ENCODE peak calls at places on chromosome 13, in nine cellular contexts. Z is spleen; K is Peyer's patch; M is cardiac muscle cell; F is uterus; G is PC-3; H is SK-N-SH; E is psoas muscle; T is CD8-positive, alpha-beta T cell. P is an unnamed sample.

GRCh38 chr13:39100996-39101751 is 62.9 kb downstream of the NHLRC3 start:
- DNase-seq in Z (no peak), K (no peak), M (peak), F (no peak), G (no peak), H (no peak), E (no peak), T (no peak), P (no peak)

GRCh38 chr13:95035311-95036109 is 265.7 kb downstream of the ABCC4 start:
- DNase-seq in Z (no peak), K (no peak), M (no peak), F (no peak), G (no peak), H (no peak), E (no peak), T (no peak), P (no peak)

GRCh38 chr13:21175656-21176194 is 627 bp downstream of the SKA3 start:
- DNase-seq in Z (no peak), K (no peak), M (peak), F (no peak), G (no peak), H (peak), E (no peak), T (no peak), P (no peak)

GRCh38 chr13:98998831-98999634 is 21.2 kb upstream of the DOCK9 start:
- DNase-seq in Z (no peak), K (no peak), M (no peak), F (no peak), G (no peak), H (no peak), E (no peak), T (no peak), P (no peak)

GRCh38 chr13:75705395-75705794 is 69.3 kb downstream of the LMO7 start:
- DNase-seq in Z (no peak), K (no peak), M (peak), F (no peak), G (peak), H (no peak), E (no peak), T (no peak), P (no peak)

GRCh38 chr13:29279859-29280258 is 315.6 kb downstream of the SLC7A1 start:
- DNase-seq in Z (no peak), K (no peak), M (no peak), F (no peak), G (no peak), H (no peak), E (no peak), T (no peak), P (no peak)

GRCh38 chr13:44155422-44156293 is 218.0 kb upstream of the SERP2 start:
- DNase-seq in Z (no peak), K (peak), M (peak), F (peak), G (no peak), H (no peak), E (peak), T (no peak), P (peak)

GRCh38 chr13:76879211-76879875 is 6.9 kb downstream of the KCTD12 start:
- DNase-seq in Z (peak), K (no peak), M (peak), F (peak), G (peak), H (peak), E (peak), T (peak), P (peak)

GRCh38 chr13:31891472-31891871 is 140.1 kb upstream of the FRY start:
- DNase-seq in Z (no peak), K (no peak), M (no peak), F (no peak), G (no peak), H (no peak), E (no peak), T (no peak), P (no peak)

GRCh38 chr13:98992355-98992754 is 14.5 kb upstream of the DOCK9 start:
- DNase-seq in Z (no peak), K (no peak), M (no peak), F (no peak), G (no peak), H (no peak), E (no peak), T (no peak), P (no peak)

GRCh38 chr13:61413572-61413971 is 2.1 kb downstream of the PCDH20 start:
- DNase-seq in Z (peak), K (no peak), M (no peak), F (no peak), G (no peak), H (peak), E (peak), T (no peak), P (no peak)

GRCh38 chr13:84571264-84571663 is 689.0 kb upstream of the SLITRK1 start:
- DNase-seq in Z (no peak), K (no peak), M (no peak), F (no peak), G (no peak), H (no peak), E (no peak), T (no peak), P (no peak)

GRCh38 chr13:40170091-40170490 is 496.4 kb downstream of the FOXO1 start:
- DNase-seq in Z (no peak), K (no peak), M (no peak), F (no peak), G (no peak), H (no peak), E (no peak), T (no peak), P (no peak)

GRCh38 chr13:102460806-102461205 is 59.0 kb upstream of the FGF14 start:
- DNase-seq in Z (no peak), K (no peak), M (no peak), F (no peak), G (no peak), H (no peak), E (no peak), T (no peak), P (no peak)

GRCh38 chr13:73179906-73180305 is 121.1 kb downstream of the KLF5 start:
- DNase-seq in Z (no peak), K (no peak), M (no peak), F (no peak), G (peak), H (no peak), E (no peak), T (no peak), P (no peak)

GRCh38 chr13:53946500-53946899 is 917.9 kb downstream of the OLFM4 start:
- DNase-seq in Z (no peak), K (no peak), M (no peak), F (no peak), G (no peak), H (no peak), E (no peak), T (no peak), P (no peak)

GRCh38 chr13:111411186-111411858 is 90.9 kb downstream of the TEX29 start:
- DNase-seq in Z (no peak), K (no peak), M (no peak), F (no peak), G (no peak), H (no peak), E (no peak), T (no peak), P (no peak)
- H3K27ac ChIP-seq in Z (no peak), K (no peak), M (no peak), F (no peak), G (no peak), H (no peak), E (no peak), T (no peak), P (no peak)

GRCh38 chr13:36332986-36333385 is 13.2 kb downstream of the SPART start:
- DNase-seq in Z (no peak), K (no peak), M (peak), F (no peak), G (peak), H (no peak), E (no peak), T (no peak), P (no peak)
- H3K27ac ChIP-seq in Z (no peak), K (no peak), M (no peak), F (no peak), G (no peak), H (no peak), E (no peak), T (no peak), P (no peak)

GRCh38 chr13:37735293-37735692 is 134.3 kb downstream of the TRPC4 start:
- DNase-seq in Z (no peak), K (no peak), M (no peak), F (no peak), G (no peak), H (no peak), E (no peak), T (no peak), P (no peak)
- H3K27ac ChIP-seq in Z (no peak), K (no peak), M (no peak), F (no peak), G (no peak), H (no peak), E (no peak), T (no peak), P (no peak)

GRCh38 chr13:108218044-108218974 is at the start of gene ABHD13:
- DNase-seq in Z (peak), K (peak), M (peak), F (peak), G (peak), H (peak), E (peak), T (peak), P (peak)

GRCh38 chr13:108212901-108213300 is 2.4 kb downstream of the LIG4 start:
- DNase-seq in Z (no peak), K (no peak), M (no peak), F (no peak), G (no peak), H (no peak), E (no peak), T (no peak), P (no peak)

GRCh38 chr13:108215428-108215827 is at the start of gene LIG4:
- DNase-seq in Z (peak), K (peak), M (peak), F (peak), G (peak), H (peak), E (peak), T (peak), P (peak)

GRCh38 chr13:108214511-108215383 is 589 bp downstream of the LIG4 start:
- DNase-seq in Z (peak), K (no peak), M (no peak), F (no peak), G (peak), H (peak), E (peak), T (no peak), P (no peak)

DNA sequence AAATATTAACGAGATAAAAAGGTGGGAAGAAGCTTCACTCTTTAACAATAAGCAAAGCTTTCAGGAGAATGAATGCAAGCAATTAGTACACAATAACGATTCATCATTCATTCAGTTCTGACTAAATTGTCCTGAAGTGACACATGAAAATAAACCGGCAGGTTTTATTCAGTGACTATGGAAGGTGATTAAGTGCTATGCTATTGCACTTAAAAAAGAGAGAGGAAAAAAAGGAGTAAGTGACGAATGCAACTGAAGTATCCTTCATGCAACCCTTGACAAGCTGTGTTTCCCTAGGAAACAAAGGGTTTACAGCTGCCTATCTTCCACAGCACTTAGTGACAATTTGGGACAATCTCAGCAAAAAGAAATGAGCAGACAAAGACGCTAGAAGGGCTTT is 1.4 kb downstream of the LIG4 start:
- DNase-seq in Z (no peak), K (no peak), M (no peak), F (no peak), G (peak), H (no peak), E (no peak), T (no peak), P (no peak)
- H3K27ac ChIP-seq in Z (no peak), K (no peak), M (no peak), F (no peak), G (no peak), H (no peak), E (peak), T (no peak), P (peak)

DNA sequence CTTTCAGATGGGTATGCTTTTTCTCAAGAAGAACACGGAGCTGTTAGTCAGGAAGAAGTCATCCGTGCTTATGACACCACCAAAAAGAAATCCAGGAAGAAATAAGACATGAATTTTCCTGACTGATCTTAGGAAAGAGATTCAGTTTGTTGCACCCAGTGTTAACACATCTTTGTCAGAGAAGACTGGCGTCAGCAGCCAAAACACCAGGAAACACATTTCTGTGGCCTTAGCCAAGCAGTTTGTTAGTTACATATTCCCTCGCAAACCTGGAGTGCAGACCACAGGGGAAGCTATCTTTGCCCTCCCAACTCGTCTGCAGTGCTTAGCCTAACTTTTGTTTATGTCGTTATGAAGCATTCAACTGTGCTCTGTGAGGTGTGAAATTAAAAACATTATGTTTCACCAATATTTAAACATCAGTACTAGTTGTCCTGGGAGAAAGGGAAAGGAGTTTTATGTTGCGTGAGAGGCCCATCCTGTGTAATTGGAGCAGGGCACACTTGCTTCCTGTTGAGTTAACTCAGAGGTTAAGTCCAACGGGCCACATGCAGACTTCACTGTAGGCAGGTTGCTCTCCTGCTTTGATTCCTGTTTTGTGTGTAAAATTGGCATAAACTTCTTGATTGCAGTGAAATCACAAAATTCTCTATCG is 31.8 kb downstream of the SHISA2 start:
- DNase-seq in Z (no peak), K (no peak), M (peak), F (no peak), G (peak), H (no peak), E (no peak), T (no peak), P (no peak)
- H3K27ac ChIP-seq in Z (no peak), K (no peak), M (no peak), F (no peak), G (peak), H (no peak), E (peak), T (no peak), P (no peak)

GRCh38 chr13:46908511-46908910 is 11.7 kb upstream of the HTR2A start:
- DNase-seq in Z (no peak), K (no peak), M (peak), F (no peak), G (no peak), H (no peak), E (no peak), T (no peak), P (no peak)
- H3K27ac ChIP-seq in Z (no peak), K (no peak), M (no peak), F (no peak), G (no peak), H (peak), E (no peak), T (no peak), P (no peak)

GRCh38 chr13:100512422-100512821 is 76.2 kb downstream of the GGACT start:
- DNase-seq in Z (no peak), K (no peak), M (peak), F (no peak), G (no peak), H (no peak), E (no peak), T (no peak), P (no peak)

GRCh38 chr13:100514788-100515409 is 73.7 kb downstream of the GGACT start:
- DNase-seq in Z (peak), K (peak), M (peak), F (peak), G (peak), H (peak), E (peak), T (peak), P (no peak)

GRCh38 chr13:100515410-100515800 is 73.2 kb downstream of the GGACT start:
- DNase-seq in Z (no peak), K (no peak), M (no peak), F (no peak), G (no peak), H (no peak), E (no peak), T (no peak), P (no peak)

GRCh38 chr13:100513171-100513570 is 75.4 kb downstream of the GGACT start:
- DNase-seq in Z (no peak), K (no peak), M (no peak), F (no peak), G (no peak), H (no peak), E (no peak), T (no peak), P (no peak)

DNA sequence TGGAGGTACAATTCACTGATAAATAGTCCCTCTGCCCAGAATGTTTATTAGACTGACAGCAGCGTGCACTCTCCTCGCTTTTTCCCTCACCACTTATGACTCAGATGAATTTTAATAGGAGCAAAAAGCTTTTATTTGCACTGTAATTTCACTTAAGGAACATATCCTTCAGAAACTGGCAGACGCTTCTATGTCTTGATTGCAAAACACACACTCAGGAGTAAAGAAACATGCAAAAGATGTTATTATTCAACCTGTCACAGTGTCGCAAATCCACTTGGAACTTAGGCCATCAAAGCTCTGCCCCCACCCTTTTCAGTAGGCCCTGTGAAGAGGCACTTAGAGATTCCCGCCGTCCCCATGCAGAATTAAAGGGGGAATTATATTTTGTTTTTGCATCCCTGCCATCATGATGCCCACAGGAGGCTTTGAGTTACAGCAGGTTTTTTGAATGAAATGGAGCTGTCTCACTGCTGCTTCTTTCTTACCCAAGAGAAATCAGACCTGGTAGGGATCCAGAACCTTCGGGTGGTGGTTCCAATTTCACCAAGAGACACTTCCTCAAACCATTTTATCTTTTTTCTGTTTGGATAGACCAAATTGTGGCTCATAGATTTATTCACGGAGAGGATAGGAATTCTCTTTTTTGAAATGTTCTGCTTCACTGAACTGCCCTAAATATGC is 74.5 kb downstream of the GGACT start:
- DNase-seq in Z (no peak), K (no peak), M (peak), F (no peak), G (peak), H (no peak), E (no peak), T (no peak), P (no peak)
- H3K27ac ChIP-seq in Z (no peak), K (no peak), M (no peak), F (peak), G (no peak), H (no peak), E (no peak), T (no peak), P (no peak)

GRCh38 chr13:26017196-26017921 is 34.5 kb downstream of the SHISA2 start:
- DNase-seq in Z (no peak), K (no peak), M (peak), F (no peak), G (no peak), H (no peak), E (no peak), T (peak), P (no peak)
- H3K27ac ChIP-seq in Z (no peak), K (no peak), M (no peak), F (no peak), G (peak), H (no peak), E (no peak), T (peak), P (no peak)

GRCh38 chr13:91346848-91347211 is 657 bp upstream of the MIR17HG start:
- DNase-seq in Z (peak), K (no peak), M (peak), F (no peak), G (peak), H (peak), E (no peak), T (peak), P (no peak)
- H3K27ac ChIP-seq in Z (peak), K (peak), M (peak), F (peak), G (no peak), H (no peak), E (peak), T (peak), P (no peak)